ENCODE peak calls at places on chromosomes 12 and 14, in nine cellular contexts. W is NCI-H1092 treated with DMSO at 0.1 percent for 48 hours, K is NCI-H460, E is skeletal muscle cell, J is amniotic stem cell, O is foreskin fibroblast, P is GM04504, L is lung, Z is Calu3. D is an unnamed sample.

GRCh38 chr14:39491134-39491541 is 58.9 kb upstream of the FBXO33 start:
- DNase-seq in W (peak), K (peak), E (no peak), J (no peak), O (peak), P (no peak), L (no peak), Z (no peak), D (no peak)

GRCh38 chr12:109716512-109717389 is 3.1 kb downstream of the FAM222A start:
- DNase-seq in W (peak), K (no peak), E (no peak), J (no peak), O (peak), P (no peak), L (no peak), Z (no peak), D (peak)

GRCh38 chr12:11652351-11653040 is 3.0 kb downstream of the ETV6 start:
- DNase-seq in W (no peak), K (no peak), E (no peak), J (no peak), O (peak), P (no peak), L (no peak), Z (peak), D (peak)

GRCh38 chr12:131692431-131692830 is 18.5 kb upstream of the SFSWAP start:
- DNase-seq in W (no peak), K (no peak), E (no peak), J (no peak), O (no peak), P (no peak), L (no peak), Z (no peak), D (no peak)

GRCh38 chr12:52879394-52880351 is 25.2 kb downstream of the KRT8 start:
- DNase-seq in W (peak), K (peak), E (peak), J (peak), O (peak), P (no peak), L (peak), Z (peak), D (peak)

GRCh38 chr12:4119157-4119761 is 154.3 kb upstream of the CCND2 start:
- DNase-seq in W (no peak), K (no peak), E (no peak), J (no peak), O (no peak), P (no peak), L (peak), Z (no peak), D (peak)

GRCh38 chr14:95533391-95533821 is 1.4 kb upstream of the GLRX5 start:
- DNase-seq in W (peak), K (no peak), E (no peak), J (no peak), O (no peak), P (no peak), L (no peak), Z (no peak), D (no peak)

GRCh38 chr14:21089877-21090193 is 8.6 kb downstream of the ZNF219 start:
- DNase-seq in W (no peak), K (no peak), E (no peak), J (no peak), O (no peak), P (no peak), L (no peak), Z (no peak), D (no peak)

GRCh38 chr14:64478634-64479250 is 13.4 kb downstream of the AKAP5 start:
- DNase-seq in W (peak), K (no peak), E (no peak), J (no peak), O (peak), P (no peak), L (no peak), Z (peak), D (no peak)

GRCh38 chr12:132521200-132521580 is 31.2 kb downstream of the FBRSL1 start:
- DNase-seq in W (no peak), K (no peak), E (no peak), J (no peak), O (no peak), P (no peak), L (no peak), Z (no peak), D (no peak)

GRCh38 chr12:88578274-88578673 is 2.0 kb downstream of the KITLG start:
- DNase-seq in W (no peak), K (no peak), E (no peak), J (no peak), O (peak), P (no peak), L (no peak), Z (no peak), D (no peak)

GRCh38 chr14:64763089-64763782 is 59.0 kb downstream of the PLEKHG3 start:
- DNase-seq in W (no peak), K (no peak), E (no peak), J (no peak), O (no peak), P (no peak), L (no peak), Z (no peak), D (no peak)

GRCh38 chr12:81084848-81085350 is 7.0 kb downstream of the ACSS3 start:
- DNase-seq in W (no peak), K (no peak), E (no peak), J (no peak), O (no peak), P (no peak), L (no peak), Z (no peak), D (no peak)

GRCh38 chr14:73463411-73463810 is 5.1 kb upstream of the NUMB start:
- DNase-seq in W (no peak), K (peak), E (peak), J (peak), O (peak), P (peak), L (peak), Z (no peak), D (peak)

GRCh38 chr14:103311171-103311997 is 22.7 kb upstream of the EIF5 start:
- DNase-seq in W (no peak), K (no peak), E (no peak), J (no peak), O (no peak), P (no peak), L (no peak), Z (no peak), D (no peak)

GRCh38 chr14:32711103-32711680 is 227.5 kb upstream of the NPAS3 start:
- DNase-seq in W (peak), K (peak), E (no peak), J (peak), O (peak), P (no peak), L (no peak), Z (peak), D (no peak)

GRCh38 chr12:75978677-75979076 is 52.9 kb downstream of the PHLDA1 start:
- DNase-seq in W (no peak), K (no peak), E (no peak), J (no peak), O (no peak), P (no peak), L (no peak), Z (no peak), D (no peak)

GRCh38 chr14:104264495-104265265 is 126.3 kb downstream of the KIF26A start:
- DNase-seq in W (no peak), K (no peak), E (no peak), J (no peak), O (no peak), P (no peak), L (no peak), Z (no peak), D (peak)

GRCh38 chr12:452667-453210 is 7.0 kb upstream of the B4GALNT3 start:
- DNase-seq in W (no peak), K (no peak), E (no peak), J (no peak), O (no peak), P (no peak), L (no peak), Z (no peak), D (no peak)

GRCh38 chr12:86623267-86623666 is 367.1 kb upstream of the MGAT4C start:
- DNase-seq in W (no peak), K (no peak), E (no peak), J (no peak), O (no peak), P (no peak), L (no peak), Z (no peak), D (no peak)

GRCh38 chr12:67766370-67766769 is 117.8 kb downstream of the DYRK2 start:
- DNase-seq in W (no peak), K (no peak), E (peak), J (no peak), O (peak), P (peak), L (no peak), Z (peak), D (no peak)

GRCh38 chr14:75049136-75049535 is 2.1 kb downstream of the MLH3 start:
- DNase-seq in W (no peak), K (no peak), E (no peak), J (no peak), O (peak), P (no peak), L (no peak), Z (no peak), D (no peak)

GRCh38 chr12:78402366-78403134 is 462.0 kb upstream of the SYT1 start:
- DNase-seq in W (peak), K (no peak), E (no peak), J (no peak), O (peak), P (no peak), L (no peak), Z (no peak), D (no peak)

GRCh38 chr14:73786632-73786941 is 65.0 kb upstream of the PTGR2 start:
- DNase-seq in W (no peak), K (no peak), E (no peak), J (no peak), O (peak), P (no peak), L (no peak), Z (peak), D (no peak)

GRCh38 chr12:32589165-32589891 is 89.8 kb upstream of the DNM1L start:
- DNase-seq in W (no peak), K (no peak), E (no peak), J (no peak), O (no peak), P (no peak), L (no peak), Z (no peak), D (no peak)

GRCh38 chr12:5678186-5678585 is 246.3 kb downstream of the NTF3 start:
- DNase-seq in W (no peak), K (no peak), E (no peak), J (no peak), O (no peak), P (no peak), L (no peak), Z (no peak), D (no peak)

GRCh38 chr12:78060186-78060585 is 229.5 kb downstream of the NAV3 start:
- DNase-seq in W (no peak), K (no peak), E (peak), J (no peak), O (peak), P (no peak), L (no peak), Z (no peak), D (no peak)

GRCh38 chr14:34857689-34858449 is 17.3 kb downstream of the BAZ1A start:
- DNase-seq in W (no peak), K (no peak), E (no peak), J (no peak), O (no peak), P (no peak), L (no peak), Z (no peak), D (no peak)

GRCh38 chr14:62117010-62117717 is 354.9 kb downstream of the SNAPC1 start:
- DNase-seq in W (peak), K (no peak), E (peak), J (peak), O (peak), P (no peak), L (peak), Z (peak), D (peak)

GRCh38 chr12:52411806-52412205 is 5.7 kb upstream of the KRT82 start:
- DNase-seq in W (no peak), K (no peak), E (no peak), J (no peak), O (no peak), P (no peak), L (no peak), Z (no peak), D (no peak)

GRCh38 chr12:48817957-48818830 is at the start of gene CACNB3:
- DNase-seq in W (peak), K (peak), E (no peak), J (peak), O (peak), P (no peak), L (peak), Z (peak), D (peak)

GRCh38 chr12:79006306-79006705 is 141.7 kb downstream of the SYT1 start:
- DNase-seq in W (no peak), K (peak), E (peak), J (no peak), O (peak), P (no peak), L (no peak), Z (no peak), D (no peak)

GRCh38 chr14:23061995-23062394 is 4.7 kb upstream of the CDH24 start:
- DNase-seq in W (no peak), K (peak), E (peak), J (no peak), O (peak), P (peak), L (peak), Z (peak), D (peak)

GRCh38 chr12:116302200-116303075 is 24.9 kb upstream of the MED13L start:
- DNase-seq in W (no peak), K (no peak), E (no peak), J (no peak), O (no peak), P (no peak), L (no peak), Z (no peak), D (no peak)

D was measured in right atrium auricular region.